ENCODE peak calls at places on chromosomes 12 and 14, in ten cellular contexts. P is stomach, S is H1, Q is transverse colon, M is GM12878, N is spleen, R is sigmoid colon, A is suprapubic skin, L is endothelial cell of umbilical vein, Z is upper lobe of left lung. V is an unnamed sample.

GRCh38 chr12:4047441-4047840 is 174.2 kb upstream of the PARP11 start:
- DNase-seq in A (no peak), M (no peak), L (no peak), Z (no peak), Q (no peak), R (no peak), N (no peak), S (no peak), P (no peak), V (no peak)

GRCh38 chr12:72269491-72269890 is 2.7 kb upstream of the TRHDE start:
- DNase-seq in S (no peak), R (no peak), M (no peak), L (no peak), A (no peak), Z (no peak), P (no peak), N (no peak), Q (no peak), V (no peak)

GRCh38 chr14:20782280-20782890 is 1.3 kb downstream of the RNASE6 start:
- DNase-seq in S (no peak), M (no peak), P (no peak), Q (no peak), L (peak; percentile 56), R (no peak), Z (no peak), N (no peak), A (no peak), V (no peak)

GRCh38 chr12:15209782-15210181 is 11.4 kb downstream of the RERG start:
- DNase-seq in S (no peak), L (no peak), N (no peak), P (no peak), Z (no peak), R (no peak), M (no peak), Q (no peak), A (no peak), V (no peak)

GRCh38 chr12:70052931-70053497 is 190.2 kb upstream of the CNOT2 start:
- DNase-seq in N (no peak), Z (peak; percentile 73), L (peak; percentile 63), P (peak; percentile 42), Q (peak; percentile 59), S (no peak), A (no peak), M (no peak), R (peak; percentile 76), V (no peak)

GRCh38 chr14:41830679-41831078 is 224.0 kb downstream of the LRFN5 start:
- DNase-seq in L (no peak), Q (no peak), P (no peak), M (no peak), A (no peak), R (peak; percentile 73), S (no peak), Z (no peak), N (no peak), V (no peak)

GRCh38 chr12:53069621-53070410 is 9.4 kb downstream of the SPRYD3 start:
- DNase-seq in R (peak; percentile 87), M (no peak), N (no peak), S (no peak), A (no peak), P (no peak), Q (no peak), L (no peak), Z (no peak), V (no peak)

GRCh38 chr14:45559626-45560025 is 306.6 kb upstream of the MIS18BP1 start:
- DNase-seq in Q (no peak), P (no peak), M (no peak), A (no peak), S (no peak), Z (no peak), N (no peak), L (no peak), R (no peak), V (no peak)

GRCh38 chr12:132470417-132470816 is 19.5 kb upstream of the FBRSL1 start:
- DNase-seq in P (no peak), N (no peak), Q (no peak), A (no peak), L (no peak), S (no peak), M (no peak), R (no peak), Z (no peak), V (no peak)

GRCh38 chr12:132472386-132472785 is 17.6 kb upstream of the FBRSL1 start:
- DNase-seq in M (no peak), R (no peak), Q (no peak), N (peak; percentile 86), L (no peak), P (no peak), Z (no peak), S (no peak), A (no peak), V (no peak)

GRCh38 chr12:132471858-132472255 is 18.1 kb upstream of the FBRSL1 start:
- DNase-seq in P (no peak), Q (no peak), R (no peak), S (no peak), L (no peak), Z (no peak), A (no peak), N (peak; percentile 81), M (no peak), V (no peak)

GRCh38 chr12:132469423-132469822 is 20.5 kb upstream of the FBRSL1 start:
- DNase-seq in R (no peak), N (peak; percentile 61), Q (no peak), S (no peak), M (peak; percentile 51), L (no peak), A (no peak), P (no peak), Z (no peak), V (no peak)

DNA sequence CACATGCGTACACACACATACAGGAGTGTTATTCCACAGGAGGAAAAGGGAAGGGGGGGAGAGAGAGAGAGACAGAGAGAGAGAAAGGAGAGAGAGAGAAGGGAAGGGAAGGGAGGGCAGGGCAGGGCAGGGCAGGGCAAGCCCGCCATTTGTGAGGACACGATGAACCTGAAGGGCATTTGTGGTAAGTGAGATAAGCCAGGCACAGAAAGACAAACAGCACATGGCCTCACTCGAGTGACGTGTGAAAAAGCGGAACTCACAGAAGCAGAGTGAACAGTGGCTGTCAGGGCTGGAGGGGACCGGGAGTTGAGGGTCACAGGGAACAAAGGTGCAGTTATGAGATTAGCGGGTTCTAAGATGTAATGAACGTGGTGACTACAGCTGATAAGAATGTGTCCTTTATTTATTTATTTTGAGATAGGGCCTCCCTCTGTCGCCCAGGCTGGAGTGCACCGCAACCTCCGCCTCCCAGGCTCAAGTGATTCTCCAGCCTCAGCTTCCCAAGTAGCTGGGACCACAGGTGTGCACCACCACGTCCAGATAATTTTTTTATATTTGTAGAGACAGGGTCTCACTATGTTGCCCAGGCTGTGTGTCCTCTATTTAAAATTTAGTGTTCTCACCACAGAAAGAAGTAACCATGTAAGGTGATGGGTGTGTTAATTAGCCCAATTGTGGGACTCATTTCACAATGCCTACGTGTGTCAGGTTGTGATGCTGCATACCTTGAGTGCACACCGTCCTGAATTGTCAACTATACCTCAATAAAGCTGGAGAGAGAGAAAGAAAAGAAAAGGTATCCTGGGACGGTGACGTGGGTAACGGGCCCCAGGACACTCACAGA is 18.7 kb upstream of the FBRSL1 start:
- DNase-seq in P (peak; percentile 59), L (no peak), N (peak; percentile 79), Q (peak; percentile 40), A (no peak), S (no peak), Z (peak; percentile 43), M (no peak), R (no peak), V (no peak)
- TF ChIP-seq POLR2AphosphoS5 in P (no peak), L (no peak), N (peak; percentile 47), Q (no peak), A (no peak), S (no peak), Z (no peak), M (no peak), R (no peak), V (no peak)

GRCh38 chr12:38161123-38162000 is 155.2 kb upstream of the ALG10B start:
- DNase-seq in S (no peak), R (no peak), N (peak; percentile 65), Q (no peak), M (no peak), A (no peak), P (no peak), L (no peak), Z (no peak), V (no peak)

GRCh38 chr12:38163442-38163801 is 153.2 kb upstream of the ALG10B start:
- DNase-seq in S (no peak), A (no peak), P (no peak), L (no peak), N (peak; percentile 70), M (no peak), R (no peak), Q (no peak), Z (no peak), V (no peak)

GRCh38 chr12:38162708-38163441 is 153.7 kb upstream of the ALG10B start:
- DNase-seq in R (no peak), S (no peak), Q (no peak), M (no peak), L (no peak), Z (no peak), P (no peak), A (no peak), N (peak; percentile 64), V (no peak)

GRCh38 chr12:38160318-38161122 is 156.1 kb upstream of the ALG10B start:
- DNase-seq in M (no peak), P (no peak), A (no peak), S (no peak), N (peak; percentile 69), Q (no peak), R (no peak), Z (no peak), L (no peak), V (no peak)

GRCh38 chr12:38162013-38162412 is 154.6 kb upstream of the ALG10B start:
- DNase-seq in A (no peak), N (peak; percentile 63), M (no peak), R (no peak), Q (no peak), L (no peak), S (no peak), P (no peak), Z (no peak), V (no peak)
- H3K9me3 ChIP-seq in A (no peaks in the 10 kb centered on the region), N (peaks cover 63% of the 10 kb centered on the region), M (no peaks in the 10 kb centered on the region), R (no peaks in the 10 kb centered on the region), Q (no peaks in the 10 kb centered on the region), L (peaks cover 6% of the 10 kb centered on the region), S (peaks cover 50% of the 10 kb centered on the region), P (peaks cover 40% of the 10 kb centered on the region), Z (peaks cover 23% of the 10 kb centered on the region), V (no peaks in the 10 kb centered on the region)

DNA sequence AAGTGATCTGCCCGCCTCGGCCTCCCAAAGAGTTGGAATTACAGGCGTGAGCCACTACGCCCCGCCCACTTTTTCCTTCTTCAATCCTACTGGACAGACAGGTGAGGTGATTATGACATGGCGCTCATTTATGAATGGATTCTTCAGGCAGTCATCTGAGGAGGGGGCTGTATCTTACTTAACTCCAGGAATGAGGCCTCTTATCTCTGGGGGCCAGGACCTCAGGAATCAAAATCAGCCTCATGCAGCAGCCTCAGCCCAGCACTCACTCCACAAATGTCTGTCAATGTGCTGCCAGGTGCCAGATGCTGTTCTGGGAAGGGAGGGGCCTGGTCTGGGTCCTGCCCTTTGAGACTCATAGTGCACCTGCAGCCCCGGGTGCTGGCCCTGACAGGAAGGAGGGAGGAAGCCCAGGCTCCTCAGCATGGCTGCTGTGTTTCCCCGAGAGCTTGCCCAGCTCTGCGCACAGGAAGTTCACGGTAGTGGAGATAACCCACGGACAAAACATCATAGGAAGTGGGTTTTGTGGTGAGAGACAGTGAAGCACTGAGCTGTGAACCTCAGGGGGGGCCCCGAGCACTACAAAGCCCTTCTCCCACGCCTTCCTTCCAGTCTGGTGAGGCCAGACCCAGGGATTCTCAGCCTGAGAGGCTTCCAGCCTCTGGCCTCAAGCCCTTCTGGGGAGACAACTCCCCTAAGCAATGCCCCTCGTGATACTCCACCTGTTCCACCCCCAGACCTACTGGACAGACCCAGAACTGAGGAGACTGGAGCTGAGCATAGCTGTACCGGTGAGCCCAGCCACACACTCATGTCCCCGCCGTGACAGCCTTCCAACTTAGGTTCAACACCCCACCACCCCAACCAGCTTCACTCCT is 22.3 kb downstream of the GALNT6 start:
- DNase-seq in Z (peak; percentile 64), L (peak; percentile 74), P (peak; percentile 60), M (peak; percentile 95), R (no peak), Q (peak; percentile 83), N (peak; percentile 96), S (no peak), A (peak; percentile 71), V (no peak)
- TF ChIP-seq POLR2AphosphoS5 in Z (peak; percentile 53), L (peak; percentile 98), P (no peak), M (peak; percentile 57), R (no peak), Q (no peak), N (peak; percentile 92), S (no peak), A (no peak), V (no peak)

GRCh38 chr12:125296701-125297100 is 231.5 kb downstream of the AACS start:
- DNase-seq in Z (no peak), P (no peak), M (no peak), R (no peak), A (no peak), N (no peak), Q (no peak), L (no peak), S (no peak), V (no peak)
- H3K9me3 ChIP-seq in Z (peaks cover 8% of the 10 kb centered on the region), P (peaks cover 12% of the 10 kb centered on the region), M (no peaks in the 10 kb centered on the region), R (no peaks in the 10 kb centered on the region), A (peaks cover 7% of the 10 kb centered on the region), N (peaks cover 13% of the 10 kb centered on the region), Q (no peaks in the 10 kb centered on the region), L (peaks cover 2% of the 10 kb centered on the region), S (no peaks in the 10 kb centered on the region), V (no peaks in the 10 kb centered on the region)

V was measured in Panc1.